ENCODE peak calls at places on chromosomes 2 and 18, in four cellular contexts. M, D, H and Z are unnamed samples.

GRCh38 chr18:25946540-25946939 is 143.9 kb downstream of the SS18 start:
- DNase-seq in M (no peak), D (no peak), H (no peak), Z (no peak)

GRCh38 chr2:157699806-157700205 is 71.1 kb upstream of the ACVR1C start:
- DNase-seq in M (no peak), D (no peak), H (no peak), Z (no peak)

GRCh38 chr2:164896226-164896625 is 54.6 kb upstream of the COBLL1 start:
- DNase-seq in M (no peak), D (no peak), H (no peak), Z (no peak)

GRCh38 chr2:16413947-16414346 is 251.7 kb downstream of the CYRIA start:
- DNase-seq in M (no peak), D (no peak), H (no peak), Z (no peak)

GRCh38 chr2:86304416-86304815 is 33.0 kb downstream of the REEP1 start:
- DNase-seq in M (no peak), D (no peak), H (no peak), Z (no peak)

GRCh38 chr2:201642086-201642578 is 1.2 kb downstream of the TMEM237 start:
- DNase-seq in M (no peak), D (no peak), H (no peak), Z (peak; percentile 58)

GRCh38 chr2:109419960-109420370 is 193.8 kb downstream of the SEPTIN10 start:
- DNase-seq in M (no peak), D (no peak), H (no peak), Z (no peak)

GRCh38 chr2:177282101-177282573 is 17.6 kb upstream of the NFE2L2 start:
- DNase-seq in M (no peak), D (no peak), H (no peak), Z (peak; percentile 50)

GRCh38 chr18:6731197-6731596 is 1.7 kb downstream of the ARHGAP28 start:
- DNase-seq in M (no peak), D (no peak), H (no peak), Z (no peak)